ENCODE peak calls at places on chromosomes 2 and 18, in six cellular contexts. X, A, O, R, K and G are unnamed samples.

GRCh38 chr2:26614205-26615128 is 26.7 kb downstream of the CIB4 start:
- DNase-seq in X (no peak), A (no peak), K (no peak), O (no peak), R (no peak), G (no peak)

GRCh38 chr2:127408807-127409099 is 9.5 kb upstream of the PROC start:
- DNase-seq in O (no peak), A (no peak), K (no peak), R (no peak), X (peak; percentile 58), G (no peak)

GRCh38 chr18:26322892-26323653 is 96.8 kb downstream of the TAF4B start:
- DNase-seq in R (no peak), K (no peak), X (peak; percentile 18), O (no peak), A (no peak), G (no peak)

GRCh38 chr2:32627441-32627900 is 379 bp upstream of the TTC27 start:
- DNase-seq in O (no peak), A (no peak), R (no peak), X (peak; percentile 9), K (no peak), G (peak; percentile 14)

GRCh38 chr2:25341031-25341727 is 546 bp downstream of the DNMT3A start:
- DNase-seq in X (no peak), K (no peak), O (no peak), A (peak; percentile 66), R (peak; percentile 61), G (no peak)

GRCh38 chr2:28359222-28360065 is 33.2 kb upstream of the FOSL2 start:
- DNase-seq in X (peak; percentile 69), A (peak; percentile 53), R (peak; percentile 98), O (peak; percentile 68), K (peak; percentile 57), G (no peak)

GRCh38 chr2:98868548-98869271 is 67.3 kb downstream of the CRACDL start:
- DNase-seq in A (no peak), X (peak; percentile 80), R (no peak), K (no peak), O (no peak), G (no peak)

GRCh38 chr2:88666576-88666975 is 24.9 kb upstream of the RPIA start:
- DNase-seq in X (peak; percentile 55), R (no peak), A (no peak), K (no peak), O (no peak), G (no peak)

GRCh38 chr18:44909191-44909719 is 228.6 kb downstream of the SETBP1 start:
- DNase-seq in K (peak; percentile 68), A (no peak), X (no peak), O (no peak), R (no peak), G (no peak)

GRCh38 chr2:44602446-44602845 is 240.7 kb downstream of the CAMKMT start:
- DNase-seq in O (peak; percentile 9), A (no peak), X (no peak), K (no peak), R (no peak), G (no peak)

GRCh38 chr2:25307949-25308557 is 33.7 kb downstream of the DNMT3A start:
- DNase-seq in K (no peak), A (no peak), R (no peak), X (no peak), O (no peak), G (no peak)

GRCh38 chr2:7707723-7708122 is 790.5 kb downstream of the RNF144A start:
- DNase-seq in R (no peak), A (no peak), O (no peak), K (no peak), X (no peak), G (peak; percentile 37)

GRCh38 chr2:176130153-176130916 is 830 bp downstream of the HOXD8 start:
- DNase-seq in R (no peak), K (no peak), A (peak; percentile 64), O (peak; percentile 82), X (no peak), G (peak; percentile 59)

GRCh38 chr2:38099096-38099997 is 23.4 kb upstream of the CYP1B1 start:
- DNase-seq in O (no peak), R (peak; percentile 51), K (no peak), X (no peak), A (no peak), G (no peak)

GRCh38 chr18:79580481-79581171 is 99.0 kb upstream of the CTDP1 start:
- DNase-seq in R (no peak), A (no peak), K (no peak), X (no peak), O (no peak), G (no peak)

GRCh38 chr2:64404743-64405142 is 49.2 kb upstream of the LGALSL start:
- DNase-seq in X (peak; percentile 31), K (no peak), R (no peak), A (peak; percentile 49), O (no peak), G (no peak)

GRCh38 chr2:64402876-64403275 is 51.1 kb upstream of the LGALSL start:
- DNase-seq in R (peak; percentile 56), X (no peak), K (no peak), O (peak; percentile 55), A (peak; percentile 18), G (no peak)

GRCh38 chr2:64401501-64401880 is 52.5 kb upstream of the LGALSL start:
- DNase-seq in X (no peak), O (no peak), R (no peak), A (no peak), K (no peak), G (no peak)

GRCh38 chr2:64404002-64404731 is 49.8 kb upstream of the LGALSL start:
- DNase-seq in R (peak; percentile 33), K (no peak), O (peak; percentile 99), X (peak; percentile 77), A (no peak), G (no peak)

GRCh38 chr2:64403426-64403825 is 50.5 kb upstream of the LGALSL start:
- DNase-seq in K (no peak), A (no peak), X (no peak), R (no peak), O (no peak), G (no peak)
- TF ChIP-seq MYC in K (no peak), A (no peak), X (no peak), R (no peak), O (no peak), G (no peak)

DNA sequence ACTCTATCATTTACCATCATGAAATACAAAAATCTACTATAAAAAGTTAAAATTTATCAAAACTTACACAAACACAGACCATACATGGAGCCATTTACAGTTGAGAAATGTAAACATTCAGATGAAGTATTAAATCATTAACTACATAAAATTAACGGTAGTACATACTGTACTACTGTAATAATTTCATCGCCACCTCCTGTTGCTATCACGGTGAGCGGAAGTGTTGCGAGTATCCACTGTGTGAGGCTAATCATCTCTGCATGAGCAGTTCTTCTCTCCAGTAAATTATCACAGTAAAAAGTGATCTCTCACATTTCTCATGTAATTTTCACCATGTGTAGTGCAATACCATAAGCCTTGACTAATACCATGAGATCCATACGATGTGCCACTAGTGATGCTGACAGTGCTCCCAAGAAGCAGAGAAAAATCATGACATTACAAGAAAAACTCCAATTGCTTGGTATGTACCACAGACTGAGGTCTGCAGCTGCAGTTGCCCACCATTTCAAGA is 21.9 kb downstream of the SMAD2 start:
- DNase-seq in O (no peak), A (no peak), R (no peak), X (no peak), K (no peak), G (no peak)
- TF ChIP-seq MYC in O (no peak), A (no peak), R (no peak), X (no peak), K (no peak), G (no peak)

DNA sequence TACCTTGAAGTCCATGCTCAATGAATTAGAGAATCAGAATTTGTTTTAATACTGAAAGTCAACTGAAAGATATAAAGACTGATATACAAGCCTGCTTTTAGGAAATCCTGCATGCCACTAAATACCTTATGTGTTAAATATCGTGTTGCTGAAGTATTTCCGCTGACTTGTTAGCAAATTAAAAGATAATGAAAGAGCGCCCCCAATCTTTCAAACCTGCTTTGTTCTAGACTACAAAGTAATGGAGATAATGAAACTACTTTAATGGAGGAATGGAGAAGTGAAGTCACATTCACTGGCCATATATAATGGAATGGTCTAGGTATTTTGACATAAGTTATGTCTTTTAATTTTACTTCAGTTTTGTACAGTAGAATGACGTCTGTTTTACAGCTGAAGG is 95.7 kb downstream of the ASXL3 start:
- DNase-seq in R (peak; percentile 4), X (no peak), A (no peak), K (no peak), O (peak; percentile 30), G (no peak)
- TF ChIP-seq MYC in R (no peak), X (no peak), A (no peak), K (no peak), O (no peak), G (no peak)

GRCh38 chr2:20185176-20186022 is 39.5 kb downstream of the SDC1 start:
- DNase-seq in R (peak; percentile 91), X (no peak), A (no peak), O (peak; percentile 16), K (no peak), G (peak; percentile 48)
- TF ChIP-seq MYC in R (peak; percentile 18), X (no peak), A (no peak), O (no peak), K (no peak), G (no peak)

GRCh38 chr2:240322991-240323390 is 112.5 kb upstream of the GPC1 start:
- DNase-seq in K (no peak), X (no peak), R (no peak), A (no peak), O (no peak), G (no peak)
- TF ChIP-seq MYC in K (no peak), X (no peak), R (no peak), A (no peak), O (no peak), G (no peak)

GRCh38 chr2:228227466-228227865 is 46.0 kb upstream of the SPHKAP start:
- DNase-seq in O (no peak), R (no peak), A (no peak), X (no peak), K (no peak), G (no peak)

DNA sequence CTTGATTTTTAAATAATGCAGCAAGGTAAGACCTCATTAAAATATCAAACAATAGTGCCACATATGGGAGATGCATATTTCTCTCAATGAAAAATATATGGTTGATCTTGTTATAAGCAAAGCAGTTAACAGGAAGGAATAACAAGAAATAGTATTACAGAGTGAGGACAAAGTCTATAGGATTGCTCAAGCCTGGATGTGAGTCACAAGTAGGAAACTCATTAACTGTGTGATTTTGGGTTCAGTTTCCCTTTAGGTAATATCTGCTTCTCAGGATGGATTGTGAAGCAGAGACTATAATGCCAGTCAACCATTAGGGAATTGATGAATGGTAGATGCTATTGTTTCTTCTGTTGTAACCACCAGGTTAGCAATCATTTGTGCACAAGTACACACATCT is 42.9 kb upstream of the SPHKAP start:
- DNase-seq in A (no peak), R (peak; percentile 23), X (no peak), O (no peak), K (no peak), G (peak; percentile 7)
- TF ChIP-seq MYC in A (no peak), R (no peak), X (no peak), O (no peak), K (no peak), G (no peak)